ENCODE peak calls at places on chromosomes 12 and 14, in seven cellular contexts. E is transverse colon; Q is lung; B is mesendoderm; U is naive thymus-derived CD4-positive, alpha-beta T cell; T is astrocyte; Y is heart left ventricle. N is an unnamed sample. For H3K4me1 and H3K27me3, the result is how much of the 10 kb centered on the place peaks cover.

GRCh38 chr14:63006515-63006914 is 38.7 kb downstream of the KCNH5 start:
- DNase-seq in Q (no peak), E (no peak), T (no peak), U (no peak), Y (no peak), B (no peak), N (no peak)

GRCh38 chr12:120117961-120118709 is 1.6 kb upstream of the RAB35 start:
- DNase-seq in U (no peak), E (no peak), Y (no peak), B (peak), Q (no peak), T (no peak), N (no peak)

GRCh38 chr12:54304187-54304810 is 3.5 kb upstream of the NFE2 start:
- DNase-seq in B (no peak), T (peak), E (peak), Q (peak), Y (peak), U (no peak), N (no peak)

GRCh38 chr14:70718383-70719123 is 76.8 kb downstream of the TTC9 start:
- DNase-seq in Q (no peak), E (no peak), B (no peak), Y (no peak), U (no peak), T (no peak), N (no peak)

GRCh38 chr12:7127916-7128626 is 618 bp downstream of the RBP5 start:
- DNase-seq in Y (no peak), B (no peak), T (no peak), U (no peak), E (no peak), Q (no peak), N (no peak)

GRCh38 chr14:83940253-83940652 is 1589.7 kb upstream of the FLRT2 start:
- DNase-seq in Q (no peak), E (no peak), B (peak), U (no peak), Y (no peak), T (no peak), N (no peak)

GRCh38 chr14:76617440-76617839 is 143.8 kb upstream of the VASH1 start:
- DNase-seq in B (no peak), U (no peak), Q (no peak), T (no peak), Y (no peak), E (no peak), N (no peak)

GRCh38 chr14:80587096-80587724 is 354.3 kb downstream of the CEP128 start:
- DNase-seq in T (peak), U (no peak), E (no peak), Y (no peak), Q (no peak), B (peak), N (no peak)

GRCh38 chr14:53144244-53144643 is 8.9 kb downstream of the DDHD1 start:
- DNase-seq in B (no peak), Q (no peak), U (no peak), T (no peak), E (no peak), Y (no peak), N (no peak)

GRCh38 chr12:104049278-104050257 is at the start of gene GLT8D2:
- DNase-seq in E (peak), T (peak), Q (peak), Y (peak), U (no peak), B (peak), N (no peak)

GRCh38 chr14:51939727-51940126 is 49.6 kb upstream of the RTRAF start:
- DNase-seq in Y (no peak), U (no peak), T (no peak), E (no peak), B (peak), Q (no peak), N (no peak)

GRCh38 chr12:131114942-131115584 is 161.4 kb downstream of the ADGRD1 start:
- DNase-seq in Y (no peak), U (no peak), Q (no peak), T (no peak), E (no peak), B (no peak), N (no peak)

GRCh38 chr14:23063601-23064000 is 6.3 kb upstream of the CDH24 start:
- DNase-seq in U (no peak), B (no peak), T (no peak), Q (no peak), E (no peak), Y (no peak), N (no peak)

GRCh38 chr12:89370850-89371249 is 18.5 kb upstream of the DUSP6 start:
- DNase-seq in T (peak), B (no peak), E (no peak), Y (no peak), U (no peak), Q (no peak), N (no peak)

GRCh38 chr12:3249081-3249800 is 172.1 kb downstream of the TSPAN9 start:
- DNase-seq in T (no peak), Q (no peak), U (no peak), E (no peak), Y (no peak), B (peak), N (no peak)

GRCh38 chr14:76191297-76191696 is 39.6 kb downstream of the GPATCH2L start:
- DNase-seq in E (no peak), Q (peak), T (no peak), B (no peak), U (no peak), Y (peak), N (no peak)

GRCh38 chr12:91053951-91054715 is 3.7 kb downstream of the KERA start:
- DNase-seq in U (no peak), Q (no peak), B (no peak), E (peak), Y (peak), T (peak), N (no peak)

GRCh38 chr14:95328876-95329503 is 9.3 kb upstream of the CLMN start:
- DNase-seq in Y (no peak), B (no peak), U (no peak), Q (no peak), T (no peak), E (no peak), N (no peak)

GRCh38 chr14:32933943-32934890 is 4.5 kb upstream of the NPAS3 start:
- DNase-seq in B (peak), U (no peak), Q (no peak), T (peak), Y (peak), E (no peak), N (no peak)

GRCh38 chr14:82565825-82566224 is 1032.2 kb upstream of the SEL1L start:
- DNase-seq in T (no peak), Q (no peak), Y (no peak), U (no peak), B (no peak), E (no peak), N (no peak)

GRCh38 chr14:31018057-31018645 is 7.3 kb upstream of the AP4S1 start:
- DNase-seq in Q (no peak), B (no peak), E (no peak), Y (no peak), U (no peak), T (no peak), N (no peak)

GRCh38 chr12:14836336-14837210 is 6.8 kb downstream of the ART4 start:
- DNase-seq in Q (no peak), T (peak), E (no peak), B (peak), U (no peak), Y (no peak), N (no peak)
- H3K4me3 ChIP-seq in Q (no peak), T (peak), E (no peak), B (no peak), U (no peak), Y (no peak), N (no peak)

GRCh38 chr12:1863823-1864222 is 43.5 kb downstream of the LRTM2 start:
- DNase-seq in Y (no peak), T (no peak), U (no peak), Q (no peak), E (no peak), B (no peak), N (no peak)

GRCh38 chr12:1864456-1864855 is 44.1 kb downstream of the LRTM2 start:
- DNase-seq in B (no peak), Q (no peak), U (no peak), E (no peak), T (no peak), Y (no peak), N (no peak)

GRCh38 chr12:1865284-1865866 is 45.0 kb downstream of the LRTM2 start:
- DNase-seq in E (no peak), B (no peak), Y (no peak), T (no peak), Q (no peak), U (no peak), N (no peak)

GRCh38 chr12:1869145-1869544 is 48.8 kb downstream of the LRTM2 start:
- DNase-seq in Y (no peak), T (no peak), E (no peak), Q (no peak), U (no peak), B (no peak), N (no peak)

GRCh38 chr12:1864867-1865266 is 44.5 kb downstream of the LRTM2 start:
- DNase-seq in Y (no peak), E (no peak), U (no peak), B (no peak), T (no peak), Q (no peak), N (no peak)
- H3K4me1 ChIP-seq in Y (under half), E (under half), U (under half), B (under half), T (under half), Q (under half), N (under half)

DNA sequence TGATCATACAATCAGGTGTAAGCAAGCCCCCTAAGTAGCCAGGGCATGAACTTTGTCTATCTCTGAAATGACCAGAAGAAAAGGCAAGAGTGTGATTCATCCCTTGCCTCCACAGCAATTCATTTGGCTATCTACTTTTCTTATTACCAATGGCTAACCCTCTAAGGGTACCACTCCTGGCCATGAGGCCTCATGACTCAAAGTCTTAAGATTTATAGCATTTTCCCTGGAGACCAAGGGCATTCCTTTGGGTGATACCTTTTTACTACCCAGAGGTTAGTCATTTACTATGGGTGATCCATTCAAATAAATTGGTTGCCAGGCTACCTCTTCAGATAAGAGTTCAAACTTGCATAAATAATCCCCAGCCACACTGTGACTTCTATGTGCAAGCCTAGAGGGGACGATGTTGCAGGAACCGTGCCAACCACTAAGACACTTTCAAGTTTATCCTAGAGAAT is 1.5 kb upstream of the LGALS3 start:
- DNase-seq in B (no peak), U (no peak), T (peak), E (peak), Q (no peak), Y (no peak), N (no peak)
- H3K27me3 ChIP-seq in B (under half), U (under half), T (under half), E (under half), Q (under half), Y (under half), N (under half)

DNA sequence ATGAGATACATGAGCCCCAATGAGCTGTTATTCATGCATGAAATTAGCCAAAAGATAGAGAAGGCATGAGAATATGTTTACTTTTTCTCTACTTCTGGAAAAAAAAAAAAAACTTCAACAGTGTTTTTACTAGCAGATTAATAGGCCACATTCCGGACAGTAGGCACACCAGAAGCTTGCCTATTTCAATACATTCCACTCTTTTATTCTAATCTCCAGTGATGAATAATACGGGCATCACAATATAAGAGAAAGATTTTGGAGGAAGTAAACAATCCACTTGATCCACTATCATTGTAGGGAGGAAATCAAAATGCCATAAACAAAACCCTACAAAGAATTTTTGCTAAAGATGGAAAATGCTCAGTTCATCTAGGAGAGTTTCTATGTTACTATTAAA is 232.8 kb downstream of the EPS8 start:
- DNase-seq in E (no peak), Y (no peak), Q (no peak), B (no peak), U (no peak), T (peak), N (no peak)
- H3K4me3 ChIP-seq in E (no peak), Y (no peak), Q (no peak), B (no peak), U (no peak), T (no peak), N (no peak)

GRCh38 chr12:52441320-52441911 is 7.2 kb upstream of the KRT75 start:
- DNase-seq in U (no peak), Y (no peak), B (no peak), T (peak), Q (no peak), E (no peak), N (no peak)
- H3K4me1 ChIP-seq in U (under half), Y (under half), B (under half), T (under half), Q (under half), E (under half), N (under half)

GRCh38 chr14:104384776-104385071 is 194.8 kb upstream of the C14orf180 start:
- DNase-seq in Q (no peak), T (no peak), Y (no peak), E (no peak), B (peak), U (no peak), N (no peak)
- H3K27me3 ChIP-seq in Q (under half), T (under half), Y (under half), E (under half), B (under half), U (under half), N (under half)

GRCh38 chr12:49954863-49955830 is 4.6 kb downstream of the AQP2 start:
- DNase-seq in B (peak), U (no peak), Y (no peak), E (no peak), Q (no peak), T (no peak), N (peak)
- H3K4me3 ChIP-seq in B (no peak), U (no peak), Y (peak), E (no peak), Q (no peak), T (no peak), N (no peak)

GRCh38 chr14:68247867-68248266 is 428.3 kb downstream of the RAD51B start:
- DNase-seq in U (no peak), T (no peak), Y (no peak), B (no peak), E (no peak), Q (no peak), N (no peak)
- H3K4me1 ChIP-seq in U (under half), T (under half), Y (half or more), B (under half), E (half or more), Q (under half), N (under half)

DNA sequence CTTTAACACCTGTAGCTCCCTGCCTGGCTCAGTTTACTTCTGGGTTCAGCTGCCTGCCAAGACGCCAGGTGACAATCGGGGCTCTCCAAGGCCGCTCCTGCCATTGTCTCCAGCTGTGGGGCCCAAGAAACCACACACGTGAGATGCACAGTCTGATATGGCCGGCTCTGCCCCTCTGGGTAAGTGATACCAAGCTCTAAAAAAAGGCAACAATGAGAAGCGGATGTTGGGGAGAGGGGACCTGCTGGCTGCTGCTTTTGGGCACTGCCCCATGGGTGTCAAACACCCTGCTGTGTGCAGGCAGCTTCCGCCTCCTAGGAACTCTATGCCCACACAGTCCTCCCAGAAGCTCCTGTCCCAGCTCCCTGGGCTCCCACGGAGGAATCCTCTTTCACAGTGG is 1136.0 kb downstream of the BCL11B start:
- DNase-seq in T (no peak), Q (no peak), U (no peak), E (no peak), Y (no peak), B (no peak), N (peak)
- H3K27me3 ChIP-seq in T (under half), Q (under half), U (under half), E (under half), Y (under half), B (under half), N (under half)